ENCODE peak calls at places on chromosomes 4 and X, in ten cellular contexts. K is activated CD8-positive, alpha-beta T cell treated with anti-CD3 and anti-CD28 coated beads for 36 hours; N is body of pancreas; G is tibial nerve; R is EL; A is mucosa of gallbladder; F is fibroblast of the aortic adventitia; Z is neural crest cell; P is right lobe of liver; B is B cell. Y is an unnamed sample.
A peak's percentile ranks its signal among the peaks of the same experiment; 100 is the strongest.

GRCh38 chr4:174018236-174018635 is 265.2 kb downstream of the FBXO8 start:
- DNase-seq in K (no peak), N (no peak), G (no peak), R (no peak), A (no peak), F (no peak), Z (no peak), P (no peak), B (no peak), Y (no peak)

GRCh38 chrX:40866878-40867277 is 131.5 kb upstream of the MED14 start:
- DNase-seq in K (no peak), N (no peak), G (no peak), R (no peak), A (peak; percentile 11), F (peak; percentile 63), Z (no peak), P (no peak), B (no peak), Y (no peak)

GRCh38 chr4:83212041-83212851 is 72.4 kb downstream of the COQ2 start:
- DNase-seq in K (peak; percentile 71), N (peak; percentile 17), G (no peak), R (no peak), A (peak; percentile 15), F (no peak), Z (no peak), P (no peak), B (peak; percentile 75), Y (peak; percentile 67)

GRCh38 chrX:150146271-150146888 is 208.1 kb upstream of the EOLA2 start:
- DNase-seq in K (peak; percentile 11), N (no peak), G (no peak), R (peak; percentile 13), A (no peak), F (no peak), Z (no peak), P (no peak), B (no peak), Y (no peak)

GRCh38 chrX:148784859-148785655 is 284.6 kb downstream of the AFF2 start:
- DNase-seq in K (no peak), N (no peak), G (no peak), R (no peak), A (no peak), F (no peak), Z (peak; percentile 3), P (no peak), B (no peak), Y (peak; percentile 44)

GRCh38 chr4:188941524-188942109 is 802.4 kb downstream of the TRIML1 start:
- DNase-seq in K (no peak), N (no peak), G (no peak), R (peak; percentile 88), A (no peak), F (peak; percentile 78), Z (no peak), P (no peak), B (no peak), Y (no peak)

GRCh38 chrX:68183612-68184214 is 249.6 kb downstream of the OPHN1 start:
- DNase-seq in K (no peak), N (no peak), G (no peak), R (peak; percentile 38), A (no peak), F (peak; percentile 43), Z (peak; percentile 3), P (no peak), B (no peak), Y (no peak)

GRCh38 chr4:159077702-159078495 is 25.0 kb upstream of the RAPGEF2 start:
- DNase-seq in K (no peak), N (no peak), G (no peak), R (no peak), A (no peak), F (no peak), Z (no peak), P (no peak), B (no peak), Y (peak; percentile 72)

GRCh38 chr4:7332216-7333023 is 102.3 kb downstream of the PSAPL1 start:
- DNase-seq in K (no peak), N (peak; percentile 31), G (peak; percentile 70), R (peak; percentile 83), A (peak; percentile 52), F (peak; percentile 35), Z (no peak), P (peak; percentile 45), B (no peak), Y (no peak)

GRCh38 chr4:153471691-153472080 is 5.5 kb downstream of the TMEM131L start:
- DNase-seq in K (peak; percentile 71), N (no peak), G (no peak), R (no peak), A (no peak), F (peak; percentile 25), Z (no peak), P (no peak), B (peak; percentile 77), Y (peak; percentile 54)

GRCh38 chrX:18415386-18415785 is 10.0 kb upstream of the CDKL5 start:
- DNase-seq in K (no peak), N (no peak), G (no peak), R (peak; percentile 38), A (no peak), F (no peak), Z (no peak), P (no peak), B (no peak), Y (no peak)

GRCh38 chr4:27251788-27252187 is 391.1 kb downstream of the STIM2 start:
- DNase-seq in K (no peak), N (no peak), G (no peak), R (no peak), A (no peak), F (peak; percentile 72), Z (no peak), P (no peak), B (no peak), Y (no peak)

GRCh38 chr4:144666539-144667175 is 20.7 kb downstream of the HHIP start:
- DNase-seq in K (no peak), N (no peak), G (no peak), R (peak; percentile 82), A (no peak), F (peak; percentile 82), Z (no peak), P (no peak), B (no peak), Y (no peak)

GRCh38 chr4:168995537-168996295 is 14.3 kb downstream of the CBR4 start:
- DNase-seq in K (no peak), N (no peak), G (no peak), R (no peak), A (no peak), F (peak; percentile 51), Z (no peak), P (no peak), B (no peak), Y (no peak)

Y was measured in germinal center.